ENCODE peak calls at places on chromosomes 1 and 21, in ten cellular contexts. F is progenitor cell of endocrine pancreas, X is stomach, E is ovary, L is NB4, R is OCI-LY7, Z is AG09309, S is WERI-Rb-1, P is H9, V is endothelial cell. N is an unnamed sample.

GRCh38 chr1:45348966-45349677 is 8.9 kb upstream of the MUTYH start:
- DNase-seq in F (no peak), X (no peak), E (no peak), L (no peak), R (no peak), Z (no peak), S (no peak), P (no peak), V (no peak), N (peak)

GRCh38 chr1:89459081-89459480 is 65.5 kb upstream of the LRRC8B start:
- DNase-seq in F (no peak), X (no peak), E (no peak), L (no peak), R (no peak), Z (no peak), S (no peak), P (no peak), V (no peak), N (no peak)

GRCh38 chr21:45591619-45592207 is 49.5 kb upstream of the SLC19A1 start:
- DNase-seq in F (no peak), X (no peak), E (no peak), L (no peak), R (no peak), Z (no peak), S (no peak), P (peak), V (no peak), N (no peak)

GRCh38 chr1:31707711-31708110 is 3.9 kb upstream of the COL16A1 start:
- DNase-seq in F (no peak), X (no peak), E (no peak), L (peak), R (no peak), Z (no peak), S (no peak), P (no peak), V (no peak), N (no peak)

GRCh38 chr1:82065917-82066316 is 265.2 kb downstream of the ADGRL2 start:
- DNase-seq in F (no peak), X (no peak), E (peak), L (no peak), R (no peak), Z (no peak), S (no peak), P (no peak), V (no peak), N (no peak)

GRCh38 chr1:168218647-168219046 is 7.2 kb upstream of the SFT2D2 start:
- DNase-seq in F (no peak), X (no peak), E (no peak), L (no peak), R (no peak), Z (no peak), S (no peak), P (no peak), V (no peak), N (no peak)

GRCh38 chr1:107124705-107125104 is 16.1 kb upstream of the NTNG1 start:
- DNase-seq in F (no peak), X (no peak), E (no peak), L (no peak), R (no peak), Z (no peak), S (no peak), P (no peak), V (no peak), N (no peak)

GRCh38 chr1:225697437-225697836 is 44.5 kb upstream of the ENAH start:
- DNase-seq in F (no peak), X (no peak), E (no peak), L (no peak), R (no peak), Z (no peak), S (no peak), P (no peak), V (no peak), N (no peak)

GRCh38 chr21:23455676-23456075 is 2151.6 kb downstream of the MRPL39 start:
- DNase-seq in F (no peak), X (no peak), E (no peak), L (no peak), R (no peak), Z (no peak), S (no peak), P (no peak), V (no peak), N (no peak)

GRCh38 chr1:62706985-62707745 is 19.0 kb upstream of the DOCK7 start:
- DNase-seq in F (no peak), X (peak), E (no peak), L (no peak), R (no peak), Z (no peak), S (no peak), P (no peak), V (no peak), N (peak)

GRCh38 chr1:110880708-110881374 is 7.9 kb downstream of the CD53 start:
- DNase-seq in F (no peak), X (no peak), E (no peak), L (peak), R (no peak), Z (no peak), S (peak), P (no peak), V (no peak), N (no peak)

GRCh38 chr21:14382486-14382834 is 486 bp downstream of the HSPA13 start:
- DNase-seq in F (no peak), X (no peak), E (no peak), L (no peak), R (peak), Z (no peak), S (no peak), P (no peak), V (no peak), N (no peak)

GRCh38 chr1:54888080-54888733 is 1.2 kb upstream of the DHCR24 start:
- DNase-seq in F (no peak), X (peak), E (no peak), L (no peak), R (no peak), Z (no peak), S (no peak), P (peak), V (no peak), N (peak)

GRCh38 chr21:17775431-17776126 is 43.6 kb downstream of the C21orf91 start:
- DNase-seq in F (no peak), X (no peak), E (no peak), L (no peak), R (peak), Z (no peak), S (no peak), P (no peak), V (no peak), N (no peak)

GRCh38 chr21:46153259-46154154 is 1.9 kb downstream of the FTCD start:
- DNase-seq in F (peak), X (peak), E (peak), L (peak), R (peak), Z (no peak), S (peak), P (peak), V (peak), N (no peak)

GRCh38 chr1:59506952-59507351 is 210.1 kb downstream of the FGGY start:
- DNase-seq in F (no peak), X (no peak), E (no peak), L (peak), R (peak), Z (peak), S (no peak), P (no peak), V (no peak), N (no peak)

GRCh38 chr1:48967318-48967717 is 190.6 kb upstream of the BEND5 start:
- DNase-seq in F (no peak), X (no peak), E (no peak), L (no peak), R (no peak), Z (no peak), S (no peak), P (no peak), V (no peak), N (no peak)

GRCh38 chr21:38533887-38534286 is 35.6 kb upstream of the ERG start:
- DNase-seq in F (no peak), X (no peak), E (no peak), L (no peak), R (no peak), Z (no peak), S (no peak), P (no peak), V (no peak), N (no peak)

GRCh38 chr1:1335792-1336248 is 4.7 kb downstream of the TAS1R3 start:
- DNase-seq in F (no peak), X (no peak), E (no peak), L (no peak), R (no peak), Z (no peak), S (no peak), P (no peak), V (no peak), N (no peak)

DNA sequence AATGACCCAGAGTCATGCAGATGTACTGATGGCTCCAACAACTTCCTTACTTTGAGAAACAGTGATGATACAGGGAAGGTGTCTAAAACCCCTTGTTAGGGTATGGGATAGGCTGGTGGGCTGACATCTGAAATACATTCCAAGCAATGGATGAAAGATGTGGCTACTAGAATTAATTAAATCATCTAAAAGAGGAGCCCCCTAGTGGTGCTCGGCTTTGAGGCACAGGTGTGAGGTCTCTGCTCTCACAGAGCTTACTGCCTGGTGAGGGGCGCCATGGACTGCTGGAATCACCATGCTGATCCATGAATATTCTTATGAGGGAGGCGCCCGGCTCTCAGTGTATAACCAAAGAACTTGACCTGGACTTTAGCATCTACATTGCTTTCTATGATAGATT is 48.5 kb downstream of the GNG4 start:
- DNase-seq in F (no peak), X (peak), E (no peak), L (peak), R (peak), Z (no peak), S (peak), P (peak), V (peak), N (no peak)
- TF ChIP-seq CTCF in F (peak), X (no peak), E (no peak), L (peak), R (peak), Z (peak), S (peak), P (peak), V (peak), N (peak)

GRCh38 chr1:160605792-160606520 is 26.7 kb upstream of the CD84 start:
- DNase-seq in F (no peak), X (no peak), E (no peak), L (no peak), R (no peak), Z (no peak), S (no peak), P (no peak), V (no peak), N (no peak)
- TF ChIP-seq CTCF in F (no peak), X (no peak), E (no peak), L (no peak), R (peak), Z (no peak), S (no peak), P (no peak), V (no peak), N (no peak)

GRCh38 chr1:86754265-86754974 is 50.0 kb downstream of the SH3GLB1 start:
- DNase-seq in F (no peak), X (no peak), E (no peak), L (no peak), R (no peak), Z (no peak), S (no peak), P (no peak), V (no peak), N (no peak)

GRCh38 chr1:86750530-86750929 is 46.2 kb downstream of the SH3GLB1 start:
- DNase-seq in F (no peak), X (no peak), E (no peak), L (no peak), R (no peak), Z (no peak), S (no peak), P (no peak), V (no peak), N (no peak)

GRCh38 chr1:86750076-86750475 is 45.7 kb downstream of the SH3GLB1 start:
- DNase-seq in F (no peak), X (no peak), E (no peak), L (no peak), R (no peak), Z (no peak), S (no peak), P (no peak), V (no peak), N (no peak)

GRCh38 chr1:86756062-86756406 is 51.7 kb downstream of the SH3GLB1 start:
- DNase-seq in F (no peak), X (no peak), E (no peak), L (no peak), R (no peak), Z (no peak), S (no peak), P (no peak), V (no peak), N (peak)

GRCh38 chr1:86753700-86754099 is 49.3 kb downstream of the SH3GLB1 start:
- DNase-seq in F (no peak), X (no peak), E (no peak), L (peak), R (peak), Z (no peak), S (no peak), P (no peak), V (no peak), N (no peak)
- TF ChIP-seq CTCF in F (no peak), X (no peak), E (no peak), L (no peak), R (peak), Z (peak), S (peak), P (peak), V (no peak), N (peak)

DNA sequence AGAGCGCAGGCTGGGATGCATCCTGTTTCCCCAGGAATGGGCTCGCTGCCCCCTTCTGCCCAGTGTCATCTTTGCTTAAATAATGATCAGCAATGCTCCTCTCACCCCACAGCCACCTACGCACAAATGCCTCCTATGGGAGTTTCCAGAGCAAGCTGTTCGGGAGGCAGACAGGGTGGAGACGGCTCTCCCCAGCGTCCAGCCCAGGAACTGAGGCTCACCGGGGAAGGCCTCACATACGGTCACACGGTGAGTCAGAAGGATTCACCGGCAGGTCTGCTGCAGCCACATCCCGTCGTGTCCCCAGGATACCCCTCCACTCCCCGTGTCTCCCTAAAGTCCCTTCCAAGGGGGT is 40.3 kb upstream of the RUNX3 start:
- DNase-seq in F (no peak), X (no peak), E (no peak), L (no peak), R (no peak), Z (no peak), S (peak), P (peak), V (no peak), N (no peak)
- TF ChIP-seq CTCF in F (no peak), X (no peak), E (no peak), L (no peak), R (no peak), Z (peak), S (no peak), P (peak), V (no peak), N (no peak)

GRCh38 chr1:26789612-26789865 is 1.8 kb downstream of the PIGV start:
- DNase-seq in F (no peak), X (no peak), E (no peak), L (no peak), R (no peak), Z (no peak), S (no peak), P (no peak), V (no peak), N (no peak)
- TF ChIP-seq CTCF in F (no peak), X (no peak), E (no peak), L (no peak), R (no peak), Z (no peak), S (no peak), P (no peak), V (no peak), N (no peak)

N was measured in LNCaP clone FGC.